ENCODE peak calls at places on chromosomes 12 and 14, in nine cellular contexts. Z, Y, L, W, A, X, E, K and N are unnamed samples.
A peak's percentile ranks its signal among the peaks of the same experiment; 100 is the strongest.

GRCh38 chr14:71006200-71006563 is 98.9 kb downstream of the PCNX1 start:
- DNase-seq in Z (no peak), Y (no peak), L (no peak), W (no peak), A (no peak), X (no peak), E (no peak), K (no peak), N (no peak)

GRCh38 chr14:38409081-38409705 is 153.3 kb upstream of the CLEC14A start:
- DNase-seq in Z (no peak), Y (no peak), L (no peak), W (no peak), A (no peak), X (peak; percentile 4), E (peak; percentile 49), K (no peak), N (no peak)

GRCh38 chr12:16347391-16348298 is at the start of gene MGST1:
- DNase-seq in Z (no peak), Y (peak; percentile 31), L (peak; percentile 70), W (peak; percentile 88), A (no peak), X (peak; percentile 74), E (peak; percentile 54), K (no peak), N (no peak)

GRCh38 chr14:68659021-68659931 is 133.6 kb downstream of the ZFP36L1 start:
- DNase-seq in Z (no peak), Y (no peak), L (no peak), W (no peak), A (no peak), X (no peak), E (no peak), K (no peak), N (no peak)

GRCh38 chr12:46659032-46659703 is 166.6 kb downstream of the SLC38A4 start:
- DNase-seq in Z (no peak), Y (no peak), L (no peak), W (no peak), A (no peak), X (no peak), E (peak; percentile 36), K (no peak), N (no peak)

GRCh38 chr12:111045941-111046340 is 125.6 kb upstream of the MYL2 start:
- DNase-seq in Z (no peak), Y (no peak), L (no peak), W (no peak), A (no peak), X (no peak), E (no peak), K (peak; percentile 24), N (no peak)

GRCh38 chr14:91380610-91381371 is 36.8 kb downstream of the CCDC88C start:
- DNase-seq in Z (no peak), Y (no peak), L (no peak), W (no peak), A (no peak), X (no peak), E (no peak), K (no peak), N (no peak)

GRCh38 chr12:6062427-6063378 is 61.8 kb downstream of the VWF start:
- DNase-seq in Z (peak; percentile 71), Y (peak; percentile 44), L (peak; percentile 40), W (peak; percentile 59), A (no peak), X (peak; percentile 46), E (peak; percentile 43), K (no peak), N (no peak)

GRCh38 chr14:50813544-50813863 is 17.5 kb downstream of the NIN start:
- DNase-seq in Z (no peak), Y (no peak), L (no peak), W (no peak), A (no peak), X (no peak), E (no peak), K (no peak), N (peak; percentile 4)

GRCh38 chr12:58169826-58170225 is 228.5 kb downstream of the ATP23 start:
- DNase-seq in Z (no peak), Y (no peak), L (no peak), W (no peak), A (no peak), X (no peak), E (no peak), K (no peak), N (no peak)

GRCh38 chr14:22685467-22685866 is 41.3 kb upstream of the OR6J1 start:
- DNase-seq in Z (no peak), Y (no peak), L (no peak), W (no peak), A (no peak), X (no peak), E (no peak), K (no peak), N (no peak)

GRCh38 chr14:104404922-104405321 is 174.6 kb upstream of the C14orf180 start:
- DNase-seq in Z (no peak), Y (no peak), L (no peak), W (no peak), A (no peak), X (no peak), E (no peak), K (no peak), N (peak; percentile 45)

GRCh38 chr14:104724407-104724980 is 465 bp downstream of the ADSS1 start:
- DNase-seq in Z (peak; percentile 79), Y (no peak), L (no peak), W (peak; percentile 58), A (no peak), X (no peak), E (no peak), K (peak; percentile 90), N (no peak)

GRCh38 chr12:1533602-1534304 is 60.6 kb downstream of the FBXL14 start:
- DNase-seq in Z (peak; percentile 14), Y (no peak), L (no peak), W (no peak), A (peak; percentile 83), X (no peak), E (peak; percentile 66), K (no peak), N (no peak)

GRCh38 chr14:68520637-68521556 is 272.0 kb downstream of the ZFP36L1 start:
- DNase-seq in Z (no peak), Y (no peak), L (no peak), W (peak; percentile 62), A (peak; percentile 23), X (no peak), E (peak; percentile 58), K (peak; percentile 68), N (no peak)

GRCh38 chr12:108117163-108117849 is 11.8 kb upstream of the WSCD2 start:
- DNase-seq in Z (no peak), Y (no peak), L (no peak), W (peak; percentile 13), A (no peak), X (no peak), E (no peak), K (no peak), N (no peak)

GRCh38 chr12:132505105-132505851 is 15.3 kb downstream of the FBRSL1 start:
- DNase-seq in Z (no peak), Y (no peak), L (no peak), W (no peak), A (no peak), X (no peak), E (no peak), K (no peak), N (no peak)

GRCh38 chr12:124509676-124510300 is 57.6 kb downstream of the NCOR2 start:
- DNase-seq in Z (no peak), Y (peak; percentile 50), L (no peak), W (no peak), A (no peak), X (peak; percentile 31), E (peak; percentile 93), K (peak; percentile 96), N (peak; percentile 95)

GRCh38 chr14:51544426-51544825 is 107.3 kb upstream of the FRMD6 start:
- DNase-seq in Z (no peak), Y (no peak), L (no peak), W (no peak), A (no peak), X (no peak), E (no peak), K (no peak), N (no peak)

GRCh38 chr12:32569256-32569655 is 109.8 kb upstream of the DNM1L start:
- DNase-seq in Z (peak; percentile 30), Y (no peak), L (no peak), W (no peak), A (no peak), X (no peak), E (peak; percentile 90), K (no peak), N (no peak)

GRCh38 chr12:124779161-124780141 is 84.2 kb downstream of the SCARB1 start:
- DNase-seq in Z (no peak), Y (no peak), L (no peak), W (no peak), A (no peak), X (no peak), E (no peak), K (no peak), N (no peak)

GRCh38 chr14:103765526-103765925 is 49.9 kb downstream of the ZFYVE21 start:
- DNase-seq in Z (no peak), Y (no peak), L (no peak), W (no peak), A (no peak), X (no peak), E (no peak), K (no peak), N (no peak)